ENCODE peak calls at places on chromosomes 1 and 21, in eight cellular contexts. X is IMR-90, A is suprapubic skin, O is heart left ventricle, F is adrenal gland, Q is stomach, Y is right lobe of liver, G is esophagus muscularis mucosa. L is an unnamed sample.

GRCh38 chr1:16352842-16353535 is 709 bp upstream of the FBXO42 start:
- DNase-seq in O (no peak), F (no peak), A (no peak), X (no peak), Y (no peak), G (no peak), Q (peak; percentile 27), L (peak; percentile 32)

GRCh38 chr21:36792505-36792967 is 93.6 kb downstream of the SIM2 start:
- DNase-seq in Y (no peak), O (no peak), Q (no peak), F (no peak), X (peak; percentile 54), A (no peak), G (no peak), L (no peak)

GRCh38 chr1:182338806-182339370 is 52.7 kb downstream of the GLUL start:
- DNase-seq in A (no peak), X (no peak), Q (no peak), Y (no peak), G (no peak), F (no peak), O (no peak), L (no peak)

GRCh38 chr1:87926131-87926828 is 597.6 kb downstream of the LMO4 start:
- DNase-seq in F (no peak), X (no peak), A (no peak), Y (no peak), O (no peak), Q (no peak), G (no peak), L (no peak)

GRCh38 chr21:41764558-41765392 is 2.1 kb downstream of the RIPK4 start:
- DNase-seq in O (no peak), A (no peak), G (no peak), X (no peak), Y (peak; percentile 80), F (no peak), Q (peak; percentile 75), L (peak; percentile 74)

GRCh38 chr1:35499652-35500176 is 57.5 kb downstream of the KIAA0319L start:
- DNase-seq in Q (peak; percentile 31), F (no peak), X (no peak), A (no peak), G (no peak), O (no peak), Y (no peak), L (no peak)

GRCh38 chr1:183012301-183012994 is 10.8 kb upstream of the LAMC1 start:
- DNase-seq in X (no peak), Y (no peak), G (no peak), O (no peak), Q (no peak), A (no peak), F (no peak), L (no peak)

GRCh38 chr1:119988316-119989067 is 81.0 kb downstream of the NOTCH2 start:
- DNase-seq in A (no peak), Y (no peak), Q (no peak), O (no peak), X (peak; percentile 66), F (no peak), G (no peak), L (no peak)

GRCh38 chr1:212526111-212526491 is 82.5 kb upstream of the ATF3 start:
- DNase-seq in Y (no peak), O (no peak), G (no peak), X (no peak), Q (no peak), A (no peak), F (no peak), L (no peak)

GRCh38 chr1:232143315-232143886 is 486.5 kb downstream of the SIPA1L2 start:
- DNase-seq in G (no peak), Y (no peak), A (no peak), O (no peak), F (no peak), X (no peak), Q (no peak), L (no peak)

GRCh38 chr1:156338180-156338973 is at the start of the genes CCT3 and TSACC:
- DNase-seq in G (peak; percentile 100), Y (peak; percentile 99), O (peak; percentile 99), Q (peak; percentile 99), X (peak; percentile 100), F (peak; percentile 99), A (peak; percentile 98), L (peak; percentile 99)
- TF ChIP-seq POLR2A in G (no peak), Y (peak; percentile 78), O (no peak), Q (no peak), X (peak; percentile 60), F (peak; percentile 54), A (no peak), L (peak; percentile 86)

GRCh38 chr1:12372180-12372579 is 142.3 kb downstream of the VPS13D start:
- DNase-seq in O (no peak), A (no peak), Q (no peak), X (no peak), Y (no peak), F (no peak), G (no peak), L (no peak)

GRCh38 chr1:12371053-12371452 is 141.2 kb downstream of the VPS13D start:
- DNase-seq in A (no peak), G (no peak), X (no peak), Q (no peak), O (no peak), F (no peak), Y (no peak), L (no peak)

GRCh38 chr1:12372761-12373160 is 142.9 kb downstream of the VPS13D start:
- DNase-seq in Y (no peak), X (no peak), F (no peak), O (no peak), A (no peak), Q (no peak), G (no peak), L (no peak)

GRCh38 chr1:12380316-12381249 is 150.8 kb downstream of the VPS13D start:
- DNase-seq in Y (no peak), G (no peak), O (no peak), X (no peak), F (no peak), A (no peak), Q (no peak), L (no peak)

DNA sequence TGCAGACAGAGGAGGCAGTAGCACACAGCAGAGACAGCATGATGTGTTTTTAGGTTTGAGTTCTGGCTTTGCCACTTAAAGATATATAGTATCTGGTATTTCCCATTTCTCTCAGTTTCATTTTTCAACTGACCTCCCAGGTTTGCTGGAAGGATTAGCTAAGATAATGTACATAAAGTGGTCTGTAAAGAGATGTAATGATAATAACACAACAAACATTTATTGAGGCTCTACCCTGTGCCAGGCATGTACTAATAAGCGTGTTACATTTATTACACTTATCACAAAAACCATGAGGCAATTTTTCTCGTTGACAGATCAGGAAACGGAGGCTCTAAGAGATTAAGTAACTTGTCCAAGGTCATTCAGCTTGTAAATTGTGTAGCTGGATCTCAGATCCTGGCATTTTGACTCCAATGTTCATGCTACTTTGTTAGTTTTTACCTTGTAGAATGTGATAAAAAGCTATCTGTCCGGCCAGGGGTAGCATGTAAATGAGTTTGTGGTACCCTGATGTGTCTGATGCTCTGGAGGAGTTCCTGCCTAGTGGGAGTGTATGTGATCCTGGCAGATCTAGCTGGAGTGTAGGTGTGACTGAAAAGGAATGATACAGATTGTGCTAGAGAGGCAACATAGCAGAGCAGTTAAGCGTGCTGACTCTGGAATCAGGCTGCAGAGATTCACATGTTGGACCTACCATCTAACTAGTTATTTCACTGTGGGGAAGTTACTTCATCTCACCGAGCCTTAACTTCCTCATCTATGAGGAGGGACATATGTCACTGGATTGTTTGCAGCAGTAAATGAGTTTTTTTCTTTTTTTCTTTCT is 146.6 kb downstream of the VPS13D start:
- DNase-seq in A (no peak), X (no peak), G (no peak), Q (no peak), F (no peak), O (no peak), Y (no peak), L (no peak)
- TF ChIP-seq CTCF in A (no peak), X (no peak), G (no peak), Q (no peak), F (no peak), O (no peak), Y (no peak), L (no peak)

DNA sequence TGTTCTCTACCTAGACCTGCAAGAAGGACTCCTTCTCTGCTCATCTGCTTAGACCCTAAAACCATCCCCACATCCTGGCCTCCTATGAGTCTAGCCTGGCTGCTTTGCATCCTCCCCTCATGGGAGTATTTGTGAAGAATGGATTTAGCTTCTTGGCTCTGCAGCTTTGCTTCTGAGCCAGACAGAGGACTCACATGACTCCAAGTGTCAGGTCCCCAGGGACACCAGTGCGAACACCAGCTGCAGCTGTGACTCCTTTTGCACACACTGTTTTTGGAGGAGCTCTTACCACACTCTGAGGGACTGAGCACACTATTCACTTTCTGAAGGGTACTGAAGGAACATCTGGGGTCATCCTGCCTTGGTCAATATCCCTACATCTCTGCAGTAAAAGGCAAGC is 131.8 kb upstream of the SGIP1 start:
- DNase-seq in Q (no peak), G (no peak), Y (no peak), X (no peak), F (peak; percentile 45), O (peak; percentile 91), A (peak; percentile 83), L (peak; percentile 56)
- TF ChIP-seq POLR2A in Q (no peak), G (no peak), Y (no peak), X (no peak), F (no peak), O (no peak), A (no peak), L (no peak)

GRCh38 chr1:42399315-42400100 is 18.9 kb downstream of the RIMKLA start:
- DNase-seq in A (no peak), G (no peak), Y (no peak), X (no peak), Q (no peak), F (no peak), O (no peak), L (no peak)
- TF ChIP-seq CTCF in A (no peak), G (no peak), Y (no peak), X (no peak), Q (no peak), F (no peak), O (no peak), L (no peak)

DNA sequence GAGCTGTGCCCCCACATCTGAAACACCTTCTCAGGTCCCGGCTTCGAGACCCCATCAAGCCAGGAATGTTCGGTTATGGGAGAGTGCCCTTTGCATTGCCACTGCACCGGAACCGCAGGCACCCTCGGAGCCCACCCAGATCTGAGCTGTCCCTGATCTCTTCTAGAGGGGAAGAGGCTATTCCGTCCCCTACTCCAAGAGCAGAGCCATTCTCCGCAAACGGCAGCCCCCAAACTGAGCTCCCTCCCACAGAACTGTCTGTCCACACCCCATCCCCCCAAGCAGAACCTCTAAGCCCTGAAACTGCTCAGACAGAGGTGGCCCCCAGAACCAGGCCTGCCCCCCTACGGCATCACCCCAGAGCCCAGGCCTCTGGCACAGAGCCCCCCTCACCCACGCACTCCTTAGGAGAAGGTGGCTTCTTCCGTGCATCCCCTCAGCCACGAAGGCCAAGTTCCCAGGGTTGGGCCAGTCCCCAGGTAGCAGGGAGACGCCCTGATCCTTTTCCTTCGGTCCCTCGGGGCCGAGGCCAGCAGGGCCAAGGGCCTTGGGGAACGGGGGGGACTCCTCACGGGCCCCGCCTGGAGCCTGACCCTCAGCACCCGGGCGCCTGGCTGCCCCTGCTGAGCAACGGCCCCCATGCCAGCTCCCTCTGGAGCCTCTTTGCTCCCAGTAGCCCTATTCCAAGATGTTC is 4.3 kb downstream of the ADAMTSL4 start:
- DNase-seq in O (no peak), Y (no peak), A (no peak), X (no peak), F (no peak), G (no peak), Q (no peak), L (no peak)
- TF ChIP-seq POLR2A in O (no peak), Y (no peak), A (no peak), X (no peak), F (no peak), G (no peak), Q (no peak), L (no peak)

GRCh38 chr1:2130156-2130555 is 64.4 kb downstream of the FAAP20 start:
- DNase-seq in X (no peak), G (no peak), A (no peak), Y (peak; percentile 33), O (no peak), F (no peak), Q (no peak), L (no peak)
- TF ChIP-seq CTCF in X (no peak), G (no peak), A (no peak), Y (no peak), O (no peak), F (no peak), Q (no peak), L (no peak)

L was measured in body of pancreas.